ENCODE peak calls at places on chromosomes 1 and 21, in eight cellular contexts. W is left lung; D is brain microvascular endothelial cell; R is heart left ventricle; Y is CD4-positive, alpha-beta memory T cell; S is body of pancreas; P is trophoblast cell; L is foreskin keratinocyte. X is an unnamed sample.

GRCh38 chr1:2349821-2350220 is 41.5 kb downstream of the MORN1 start:
- DNase-seq in W (no peak), D (no peak), R (no peak), Y (no peak), S (no peak), P (no peak), L (no peak), X (no peak)

GRCh38 chr21:37710555-37711293 is 205.5 kb downstream of the KCNJ6 start:
- DNase-seq in W (no peak), D (peak; percentile 12), R (peak; percentile 33), Y (no peak), S (no peak), P (peak; percentile 69), L (no peak), X (no peak)

GRCh38 chr21:42669069-42669468 is 15.6 kb downstream of the PDE9A start:
- DNase-seq in W (no peak), D (no peak), R (no peak), Y (no peak), S (no peak), P (peak; percentile 3), L (no peak), X (no peak)

GRCh38 chr1:156608981-156609380 is 7.7 kb upstream of the GPATCH4 start:
- DNase-seq in W (no peak), D (no peak), R (no peak), Y (peak; percentile 56), S (no peak), P (peak; percentile 61), L (no peak), X (no peak)

GRCh38 chr1:114979278-114979891 is 50.2 kb upstream of the TSHB start:
- DNase-seq in W (no peak), D (peak; percentile 65), R (peak; percentile 39), Y (peak; percentile 64), S (peak; percentile 66), P (peak; percentile 90), L (peak; percentile 32), X (no peak)

GRCh38 chr1:204714194-204714860 is 28.8 kb upstream of the LRRN2 start:
- DNase-seq in W (no peak), D (no peak), R (no peak), Y (no peak), S (no peak), P (no peak), L (no peak), X (no peak)

GRCh38 chr1:30756545-30757195 is 904 bp downstream of the LAPTM5 start:
- DNase-seq in W (peak; percentile 88), D (peak; percentile 81), R (peak; percentile 67), Y (peak; percentile 73), S (no peak), P (peak; percentile 59), L (peak; percentile 89), X (peak; percentile 70)

GRCh38 chr1:204574016-204574855 is 58.0 kb downstream of the MDM4 start:
- DNase-seq in W (no peak), D (no peak), R (no peak), Y (no peak), S (no peak), P (peak; percentile 29), L (no peak), X (no peak)

GRCh38 chr1:27690205-27690604 is 18.2 kb upstream of the IFI6 start:
- DNase-seq in W (no peak), D (no peak), R (no peak), Y (no peak), S (no peak), P (no peak), L (no peak), X (no peak)
- H3K27ac ChIP-seq in W (no peak overlapping the region), D (no peak overlapping the region), R (peak overlapping the region; percentile 34), Y (no peak overlapping the region), S (no peak overlapping the region), P (no peak overlapping the region), L (no peak overlapping the region), X (no peak overlapping the region)

DNA sequence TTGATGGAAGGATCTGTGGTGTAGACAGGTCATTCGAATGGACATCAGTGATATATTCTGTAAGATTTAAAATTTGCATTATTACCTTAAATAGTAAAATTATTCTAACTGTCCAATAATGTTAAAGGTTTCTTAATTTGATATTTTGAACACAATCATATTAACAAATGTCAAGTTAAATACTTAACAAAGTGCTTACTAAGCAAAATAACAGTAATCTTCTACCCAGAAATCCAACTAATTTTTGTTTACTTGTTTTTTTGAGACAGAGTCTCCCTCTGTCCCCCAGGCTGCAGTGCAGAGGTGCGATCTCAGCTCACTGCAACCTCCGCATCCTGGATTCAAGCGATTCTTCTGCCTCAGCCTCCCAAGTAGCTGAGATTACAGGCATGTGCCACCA is 33.9 kb downstream of the USP33 start:
- DNase-seq in W (no peak), D (no peak), R (no peak), Y (no peak), S (no peak), P (no peak), L (no peak), X (no peak)
- H3K27ac ChIP-seq in W (no peak overlapping the region), D (no peak overlapping the region), R (no peak overlapping the region), Y (no peak overlapping the region), S (no peak overlapping the region), P (no peak overlapping the region), L (no peak overlapping the region), X (no peak overlapping the region)

DNA sequence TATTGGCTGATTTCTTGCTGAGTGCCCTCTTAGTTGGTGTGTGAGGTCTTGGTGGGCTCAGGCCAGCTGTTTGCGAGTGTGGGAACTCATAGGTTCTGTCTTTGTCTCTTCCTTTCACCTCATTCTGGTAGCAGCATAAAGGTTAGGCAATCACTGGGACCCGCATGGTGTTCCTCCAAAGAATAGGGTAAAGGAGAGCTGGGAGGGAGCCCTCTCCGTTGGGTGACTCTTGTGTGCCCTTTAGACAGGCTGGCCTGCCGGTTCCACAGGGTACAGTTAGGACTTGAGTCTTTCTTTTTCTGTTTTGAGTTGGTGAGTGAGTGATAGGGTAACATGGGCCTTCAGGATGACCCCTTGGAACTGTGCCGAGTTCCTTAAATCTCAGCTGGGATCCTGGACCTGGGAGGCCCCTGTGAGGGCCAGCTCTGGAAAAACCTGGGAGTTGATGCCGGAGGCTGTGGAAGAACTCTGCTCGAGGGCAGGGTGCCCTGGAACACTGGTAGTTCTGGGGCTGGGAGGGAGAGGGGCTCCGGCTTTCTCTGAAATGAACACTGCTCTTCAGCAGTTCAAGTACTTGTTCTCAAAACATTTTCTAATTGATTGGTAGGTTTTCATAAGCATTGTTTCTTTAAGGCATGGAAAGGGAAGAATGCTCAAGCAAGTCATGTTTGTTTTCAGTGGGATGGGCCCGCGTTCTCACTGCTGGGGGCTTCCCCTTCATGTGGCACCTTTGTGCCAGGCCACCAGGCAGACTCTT is 2.1 kb upstream of the THAP3 start:
- DNase-seq in W (no peak), D (no peak), R (no peak), Y (no peak), S (no peak), P (peak; percentile 92), L (no peak), X (no peak)
- H3K27ac ChIP-seq in W (no peak overlapping the region), D (no peak overlapping the region), R (no peak overlapping the region), Y (no peak overlapping the region), S (no peak overlapping the region), P (peak overlapping the region; percentile 94), L (no peak overlapping the region), X (peak overlapping the region; percentile 15)

DNA sequence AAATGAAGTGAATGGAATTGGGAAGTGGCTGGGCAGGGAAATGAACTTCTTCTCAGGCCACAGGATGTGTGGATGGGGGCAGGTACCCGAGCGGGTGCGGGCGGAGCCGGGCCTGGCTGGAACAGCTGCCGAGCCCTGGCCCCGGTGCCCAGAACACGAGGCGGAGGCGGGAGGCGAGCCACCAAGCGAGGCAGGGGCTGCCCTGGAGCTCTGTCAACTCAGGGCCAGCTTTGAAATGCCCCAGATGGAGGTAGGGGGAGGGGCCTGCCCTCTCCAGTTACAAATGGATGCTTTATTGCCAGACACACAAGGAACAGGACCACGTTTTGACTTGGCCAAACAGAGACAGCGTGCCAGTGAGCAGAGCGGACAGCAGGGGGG is 240.3 kb downstream of the SDCCAG8 start:
- DNase-seq in W (no peak), D (no peak), R (peak; percentile 61), Y (no peak), S (no peak), P (no peak), L (no peak), X (no peak)
- H3K27ac ChIP-seq in W (peak overlapping the region; percentile 80), D (no peak overlapping the region), R (peak overlapping the region; percentile 69), Y (no peak overlapping the region), S (no peak overlapping the region), P (no peak overlapping the region), L (no peak overlapping the region), X (no peak overlapping the region)

X was measured in epithelial cell of prostate.